ENCODE peak calls at places on chromosomes 11 and 22, in six cellular contexts. One of them, this sample, is unnamed.

GRCh38 chr11:69233761-69234136 is 60.2 kb upstream of the MYEOV start:
- DNase-seq in AG04449: no peak
- DNase-seq in AG04450: no peak
- DNase-seq in neural crest cell: no peak
- DNase-seq in nephron progenitor cell: peak
- DNase-seq in ascending aorta: no peak
- DNase-seq in this sample: no peak

GRCh38 chr11:288328-289144 is at the start of gene PGGHG:
- DNase-seq in AG04449: no peak
- DNase-seq in AG04450: no peak
- DNase-seq in neural crest cell: peak
- DNase-seq in nephron progenitor cell: peak
- DNase-seq in ascending aorta: peak
- DNase-seq in this sample: peak

GRCh38 chr11:80388536-80388935 is 947.7 kb upstream of the TENM4 start:
- DNase-seq in AG04449: no peak
- DNase-seq in AG04450: no peak
- DNase-seq in neural crest cell: no peak
- DNase-seq in nephron progenitor cell: no peak
- DNase-seq in ascending aorta: no peak
- DNase-seq in this sample: no peak

GRCh38 chr11:100789500-100789899 is 102.4 kb downstream of the ARHGAP42 start:
- DNase-seq in AG04449: no peak
- DNase-seq in AG04450: no peak
- DNase-seq in neural crest cell: no peak
- DNase-seq in nephron progenitor cell: no peak
- DNase-seq in ascending aorta: no peak
- DNase-seq in this sample: peak

GRCh38 chr22:39348909-39349505 is 784 bp upstream of the SYNGR1 start:
- DNase-seq in AG04449: no peak
- DNase-seq in AG04450: no peak
- DNase-seq in neural crest cell: no peak
- DNase-seq in nephron progenitor cell: no peak
- DNase-seq in ascending aorta: no peak
- DNase-seq in this sample: no peak

GRCh38 chr11:12853652-12854296 is 155.3 kb upstream of the RASSF10 start:
- DNase-seq in AG04449: no peak
- DNase-seq in AG04450: no peak
- DNase-seq in neural crest cell: no peak
- DNase-seq in nephron progenitor cell: no peak
- DNase-seq in ascending aorta: no peak
- DNase-seq in this sample: no peak

GRCh38 chr11:78397398-78397797 is 20.2 kb downstream of the GAB2 start:
- DNase-seq in AG04449: no peak
- DNase-seq in AG04450: no peak
- DNase-seq in neural crest cell: no peak
- DNase-seq in nephron progenitor cell: no peak
- DNase-seq in ascending aorta: no peak
- DNase-seq in this sample: no peak

GRCh38 chr22:49211176-49211575 is 616.5 kb downstream of the BRD1 start:
- DNase-seq in AG04449: no peak
- DNase-seq in AG04450: no peak
- DNase-seq in neural crest cell: no peak
- DNase-seq in nephron progenitor cell: no peak
- DNase-seq in ascending aorta: no peak
- DNase-seq in this sample: no peak

GRCh38 chr11:130738618-130739017 is 177.7 kb downstream of the SNX19 start:
- DNase-seq in AG04449: no peak
- DNase-seq in AG04450: no peak
- DNase-seq in neural crest cell: no peak
- DNase-seq in nephron progenitor cell: no peak
- DNase-seq in ascending aorta: no peak
- DNase-seq in this sample: no peak

GRCh38 chr11:121614661-121615240 is 162.0 kb upstream of the SORL1-AS1 start:
- DNase-seq in AG04449: no peak
- DNase-seq in AG04450: no peak
- DNase-seq in neural crest cell: no peak
- DNase-seq in nephron progenitor cell: no peak
- DNase-seq in ascending aorta: no peak
- DNase-seq in this sample: no peak

GRCh38 chr11:62671604-62672528 is at the start of the genes LBHD1 and UQCC3:
- DNase-seq in AG04449: no peak
- DNase-seq in AG04450: peak
- DNase-seq in neural crest cell: peak
- DNase-seq in nephron progenitor cell: peak
- DNase-seq in ascending aorta: no peak
- DNase-seq in this sample: peak

GRCh38 chr11:134761361-134761760 is 349.3 kb upstream of the B3GAT1 start:
- DNase-seq in AG04449: no peak
- DNase-seq in AG04450: no peak
- DNase-seq in neural crest cell: no peak
- DNase-seq in nephron progenitor cell: no peak
- DNase-seq in ascending aorta: no peak
- DNase-seq in this sample: no peak

GRCh38 chr11:3226846-3227567 is 5.2 kb downstream of the MRGPRE start:
- DNase-seq in AG04449: no peak
- DNase-seq in AG04450: no peak
- DNase-seq in neural crest cell: no peak
- DNase-seq in nephron progenitor cell: no peak
- DNase-seq in ascending aorta: no peak
- DNase-seq in this sample: no peak

GRCh38 chr11:108873938-108874337 is 209.1 kb downstream of the DDX10 start:
- DNase-seq in AG04449: no peak
- DNase-seq in AG04450: no peak
- DNase-seq in neural crest cell: no peak
- DNase-seq in nephron progenitor cell: no peak
- DNase-seq in ascending aorta: no peak
- DNase-seq in this sample: no peak

GRCh38 chr22:27605390-27605789 is 196.2 kb downstream of the MN1 start:
- DNase-seq in AG04449: no peak
- DNase-seq in AG04450: no peak
- DNase-seq in neural crest cell: no peak
- DNase-seq in nephron progenitor cell: no peak
- DNase-seq in ascending aorta: no peak
- DNase-seq in this sample: no peak

GRCh38 chr11:3105791-3106735 is 48.8 kb upstream of the CARS1 start:
- DNase-seq in AG04449: no peak
- DNase-seq in AG04450: no peak
- DNase-seq in neural crest cell: no peak
- DNase-seq in nephron progenitor cell: no peak
- DNase-seq in ascending aorta: peak
- DNase-seq in this sample: no peak

GRCh38 chr11:69905611-69906452 is 86.6 kb upstream of the FGF3 start:
- DNase-seq in AG04449: no peak
- DNase-seq in AG04450: no peak
- DNase-seq in neural crest cell: no peak
- DNase-seq in nephron progenitor cell: no peak
- DNase-seq in ascending aorta: no peak
- DNase-seq in this sample: no peak

GRCh38 chr11:12411806-12412727 is 34.7 kb downstream of the PARVA start:
- DNase-seq in AG04449: peak
- DNase-seq in AG04450: peak
- DNase-seq in neural crest cell: peak
- DNase-seq in nephron progenitor cell: peak
- DNase-seq in ascending aorta: no peak
- DNase-seq in this sample: peak

GRCh38 chr11:66002648-66003225 is 434 bp downstream of the BANF1 start:
- DNase-seq in AG04449: no peak
- DNase-seq in AG04450: no peak
- DNase-seq in neural crest cell: no peak
- DNase-seq in nephron progenitor cell: no peak
- DNase-seq in ascending aorta: no peak
- DNase-seq in this sample: no peak

GRCh38 chr11:121385693-121386092 is 66.4 kb upstream of the SORL1 start:
- DNase-seq in AG04449: no peak
- DNase-seq in AG04450: no peak
- DNase-seq in neural crest cell: no peak
- DNase-seq in nephron progenitor cell: no peak
- DNase-seq in ascending aorta: no peak
- DNase-seq in this sample: no peak

GRCh38 chr11:66043008-66043906 is 5.7 kb downstream of the GAL3ST3 start:
- DNase-seq in AG04449: no peak
- DNase-seq in AG04450: no peak
- DNase-seq in neural crest cell: no peak
- DNase-seq in nephron progenitor cell: no peak
- DNase-seq in ascending aorta: no peak
- DNase-seq in this sample: no peak

GRCh38 chr22:21933899-21934298 is 18.7 kb downstream of the PPM1F start:
- DNase-seq in AG04449: no peak
- DNase-seq in AG04450: no peak
- DNase-seq in neural crest cell: no peak
- DNase-seq in nephron progenitor cell: no peak
- DNase-seq in ascending aorta: no peak
- DNase-seq in this sample: no peak

DNA sequence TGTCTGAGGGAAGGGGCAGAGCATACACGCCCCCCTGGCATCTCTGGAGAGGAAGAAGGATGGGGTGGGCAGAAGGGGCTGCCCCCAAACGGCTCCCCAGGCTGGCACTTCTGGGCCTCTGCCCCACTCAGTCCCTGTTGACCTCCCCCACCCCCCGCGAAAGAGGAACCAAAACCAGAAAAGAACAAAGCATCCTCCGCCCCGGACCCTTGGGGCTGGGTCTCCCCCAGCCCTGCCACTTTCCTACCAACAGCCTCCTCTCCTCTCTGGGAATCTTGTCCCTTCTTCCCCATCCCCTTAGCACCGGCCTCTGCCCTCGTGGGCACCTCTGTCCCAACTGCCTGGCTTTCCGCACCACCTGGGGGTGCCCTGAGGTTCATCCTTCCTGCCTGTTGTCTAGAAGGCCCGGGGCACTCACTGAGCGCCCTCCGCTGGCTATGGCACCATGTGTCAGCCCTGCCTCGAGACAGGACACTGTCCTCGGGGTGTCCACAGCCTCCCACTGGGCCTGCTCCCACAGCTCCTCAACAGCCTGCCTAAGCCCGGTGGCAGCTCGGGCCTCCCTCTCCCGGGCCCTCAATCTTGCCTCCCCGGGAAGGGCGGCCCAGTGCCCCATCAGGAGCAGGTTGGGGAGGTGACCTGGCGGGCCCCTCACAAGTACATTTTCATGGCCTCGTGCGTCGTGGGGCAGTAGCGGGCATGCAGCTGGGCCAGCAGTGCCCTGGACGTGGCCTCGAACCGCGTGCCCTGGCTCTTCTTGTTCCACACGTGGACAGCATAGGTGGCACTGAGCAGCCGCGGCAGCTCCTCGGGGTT is 28.2 kb downstream of the A4GALT start:
- DNase-seq in AG04449: no peak
- DNase-seq in AG04450: no peak
- DNase-seq in neural crest cell: no peak
- DNase-seq in nephron progenitor cell: no peak
- DNase-seq in ascending aorta: no peak
- DNase-seq in this sample: no peak
- TF ChIP-seq CTCF in AG04449: no peak
- TF ChIP-seq CTCF in AG04450: no peak
- TF ChIP-seq CTCF in neural crest cell: no peak
- TF ChIP-seq CTCF in nephron progenitor cell: no peak
- TF ChIP-seq CTCF in ascending aorta: no peak
- TF ChIP-seq CTCF in this sample: no peak

GRCh38 chr22:17268501-17269223 is 49.4 kb upstream of the ADA2 start:
- DNase-seq in AG04449: no peak
- DNase-seq in AG04450: no peak
- DNase-seq in neural crest cell: no peak
- DNase-seq in nephron progenitor cell: no peak
- DNase-seq in ascending aorta: no peak
- DNase-seq in this sample: no peak
- TF ChIP-seq CTCF in AG04449: no peak
- TF ChIP-seq CTCF in AG04450: no peak
- TF ChIP-seq CTCF in neural crest cell: peak
- TF ChIP-seq CTCF in nephron progenitor cell: peak
- TF ChIP-seq CTCF in ascending aorta: no peak
- TF ChIP-seq CTCF in this sample: no peak

GRCh38 chr11:41051919-41052630 is 407.4 kb downstream of the LRRC4C start:
- DNase-seq in AG04449: no peak
- DNase-seq in AG04450: no peak
- DNase-seq in neural crest cell: no peak
- DNase-seq in nephron progenitor cell: no peak
- DNase-seq in ascending aorta: no peak
- DNase-seq in this sample: no peak
- TF ChIP-seq CTCF in AG04449: no peak
- TF ChIP-seq CTCF in AG04450: no peak
- TF ChIP-seq CTCF in neural crest cell: no peak
- TF ChIP-seq CTCF in nephron progenitor cell: no peak
- TF ChIP-seq CTCF in ascending aorta: no peak
- TF ChIP-seq CTCF in this sample: no peak

DNA sequence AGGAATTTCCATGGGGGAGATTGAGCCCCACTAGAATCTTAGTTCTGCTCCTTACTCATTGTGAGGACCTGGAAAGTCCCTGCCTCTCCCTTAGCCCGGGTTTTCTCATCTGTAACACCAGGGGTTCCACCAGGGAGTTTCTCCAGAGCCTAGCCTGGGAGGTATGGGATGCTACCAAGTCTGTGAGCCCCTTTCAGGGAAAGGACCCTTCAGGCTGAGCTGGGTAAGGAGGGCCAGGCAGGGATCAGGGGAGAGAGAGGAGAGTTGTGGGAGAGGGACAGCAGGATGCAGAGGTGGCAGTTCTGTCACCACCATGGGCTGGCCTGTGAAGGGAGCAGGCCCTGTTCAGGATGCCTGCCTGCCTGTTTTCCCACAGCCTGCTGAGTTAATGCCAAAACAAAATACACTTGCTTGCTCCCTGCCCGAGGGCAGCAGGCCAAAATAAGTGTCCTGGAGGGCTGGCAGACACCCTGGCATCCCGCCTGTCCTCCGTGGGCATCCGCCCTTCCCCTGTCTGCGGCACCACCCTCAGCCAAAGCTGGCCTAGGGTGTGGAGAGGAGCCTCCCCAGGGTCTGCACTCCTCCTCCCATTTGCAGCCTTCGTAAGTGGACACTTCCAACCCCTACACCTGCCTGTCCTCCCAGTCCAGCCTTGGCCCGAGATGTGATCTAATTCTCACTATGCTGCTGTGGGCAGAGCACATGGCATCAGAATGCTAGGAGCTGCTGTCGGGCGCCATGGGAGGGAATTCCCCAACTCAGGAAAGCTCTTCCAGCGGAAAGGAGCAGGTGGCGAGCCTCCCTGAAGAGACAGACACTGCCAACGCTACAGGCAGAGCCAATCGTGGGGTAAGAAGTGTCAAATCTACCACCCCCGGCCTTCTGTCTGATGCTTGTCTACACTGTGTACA is 5.9 kb upstream of the FCHSD2 start:
- DNase-seq in AG04449: no peak
- DNase-seq in AG04450: no peak
- DNase-seq in neural crest cell: no peak
- DNase-seq in nephron progenitor cell: no peak
- DNase-seq in ascending aorta: no peak
- DNase-seq in this sample: no peak
- TF ChIP-seq CTCF in AG04449: no peak
- TF ChIP-seq CTCF in AG04450: no peak
- TF ChIP-seq CTCF in neural crest cell: no peak
- TF ChIP-seq CTCF in nephron progenitor cell: no peak
- TF ChIP-seq CTCF in ascending aorta: no peak
- TF ChIP-seq CTCF in this sample: no peak

This sample was measured in glutamatergic neuron.